ENCODE peak calls at places on chromosomes 16 and 17, in ten cellular contexts. P is stomach, X is spleen, G is sigmoid colon, Q is breast epithelium, D is HCT116, M is prostate gland, U is GM12878, A is H1, R is GM12891. T is an unnamed sample.

GRCh38 chr17:4118095-4118743 is 24.6 kb downstream of the ZZEF1 start:
- DNase-seq in P (no peak), X (no peak), G (no peak), Q (no peak), D (no peak), M (no peak), U (no peak), A (no peak), R (no peak), T (no peak)

GRCh38 chr16:86609661-86610060 is 31.3 kb downstream of the FOXL1 start:
- DNase-seq in P (no peak), X (no peak), G (no peak), Q (no peak), D (no peak), M (no peak), U (no peak), A (no peak), R (no peak), T (no peak)

GRCh38 chr16:74275031-74275636 is 21.5 kb upstream of the PSMD7 start:
- DNase-seq in P (no peak), X (no peak), G (no peak), Q (no peak), D (peak), M (no peak), U (no peak), A (no peak), R (peak), T (no peak)

GRCh38 chr17:28065706-28066105 is 23.2 kb downstream of the NLK start:
- DNase-seq in P (no peak), X (no peak), G (no peak), Q (no peak), D (no peak), M (no peak), U (no peak), A (no peak), R (no peak), T (no peak)

GRCh38 chr16:83615553-83615952 is 192.2 kb upstream of the HSBP1 start:
- DNase-seq in P (no peak), X (no peak), G (no peak), Q (no peak), D (no peak), M (no peak), U (no peak), A (no peak), R (no peak), T (no peak)

GRCh38 chr17:63774141-63774981 is at the start of gene DDX42:
- DNase-seq in P (peak), X (peak), G (peak), Q (peak), D (no peak), M (peak), U (no peak), A (no peak), R (peak), T (peak)

GRCh38 chr16:86668136-86668535 is 89.8 kb downstream of the FOXL1 start:
- DNase-seq in P (no peak), X (no peak), G (no peak), Q (no peak), D (peak), M (no peak), U (no peak), A (no peak), R (no peak), T (no peak)

GRCh38 chr16:48162839-48163410 is 7.1 kb upstream of the ABCC12 start:
- DNase-seq in P (no peak), X (no peak), G (no peak), Q (no peak), D (no peak), M (no peak), U (no peak), A (no peak), R (no peak), T (no peak)

GRCh38 chr16:69240336-69240735 is 53.4 kb downstream of the SNTB2 start:
- DNase-seq in P (no peak), X (no peak), G (no peak), Q (no peak), D (no peak), M (no peak), U (no peak), A (no peak), R (no peak), T (no peak)

DNA sequence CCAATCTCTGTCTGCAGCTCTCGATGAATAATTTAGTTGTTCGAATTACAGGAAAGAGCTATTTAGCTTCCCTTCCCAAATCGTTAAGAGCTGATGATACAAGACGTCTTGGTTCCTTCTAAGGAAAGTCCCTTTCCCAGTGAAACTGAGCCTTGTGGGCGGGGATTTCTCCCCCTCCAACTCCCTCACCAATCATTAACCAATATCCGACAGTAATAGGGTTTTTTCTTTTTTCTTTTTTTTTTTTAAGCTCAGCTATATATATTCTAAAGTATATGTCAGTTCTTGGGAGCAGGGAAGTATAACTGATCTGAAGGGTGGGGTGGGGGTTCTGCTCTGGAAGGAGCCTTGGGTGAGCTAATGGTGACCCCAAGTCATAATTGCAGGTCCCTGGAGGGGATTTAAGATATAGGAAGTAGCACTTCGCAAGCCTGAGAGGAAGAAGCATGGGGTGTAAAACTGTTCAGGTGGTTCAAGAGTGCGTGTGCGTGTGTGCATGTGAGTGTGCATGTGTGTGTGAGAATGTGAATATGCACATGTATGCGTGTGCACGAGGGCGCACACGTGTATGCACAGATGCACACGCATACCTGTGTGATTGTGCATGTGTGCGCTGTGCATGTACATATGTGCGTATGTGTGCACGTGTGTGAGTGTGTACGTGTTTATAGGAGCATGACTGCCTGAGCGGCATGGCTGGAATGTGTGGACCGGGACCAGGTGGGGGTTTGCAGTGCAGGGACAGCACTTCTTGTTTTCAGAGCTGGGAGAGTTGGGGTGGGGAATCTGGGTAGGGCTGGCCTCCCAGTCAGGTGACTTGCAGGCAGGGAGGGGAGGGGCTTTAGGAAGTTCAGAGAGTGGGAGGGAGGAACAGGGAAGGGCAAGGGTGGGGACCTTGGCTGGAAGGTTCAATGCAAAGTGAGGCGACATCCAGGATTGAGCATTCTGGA is 42.7 kb downstream of the SOCS3 start:
- DNase-seq in P (peak), X (no peak), G (no peak), Q (no peak), D (no peak), M (peak), U (peak), A (peak), R (no peak), T (no peak)
- TF ChIP-seq POLR2A in P (no peak), X (no peak), G (no peak), Q (no peak), D (no peak), M (no peak), U (no peak), A (no peak), R (no peak), T (no peak)

DNA sequence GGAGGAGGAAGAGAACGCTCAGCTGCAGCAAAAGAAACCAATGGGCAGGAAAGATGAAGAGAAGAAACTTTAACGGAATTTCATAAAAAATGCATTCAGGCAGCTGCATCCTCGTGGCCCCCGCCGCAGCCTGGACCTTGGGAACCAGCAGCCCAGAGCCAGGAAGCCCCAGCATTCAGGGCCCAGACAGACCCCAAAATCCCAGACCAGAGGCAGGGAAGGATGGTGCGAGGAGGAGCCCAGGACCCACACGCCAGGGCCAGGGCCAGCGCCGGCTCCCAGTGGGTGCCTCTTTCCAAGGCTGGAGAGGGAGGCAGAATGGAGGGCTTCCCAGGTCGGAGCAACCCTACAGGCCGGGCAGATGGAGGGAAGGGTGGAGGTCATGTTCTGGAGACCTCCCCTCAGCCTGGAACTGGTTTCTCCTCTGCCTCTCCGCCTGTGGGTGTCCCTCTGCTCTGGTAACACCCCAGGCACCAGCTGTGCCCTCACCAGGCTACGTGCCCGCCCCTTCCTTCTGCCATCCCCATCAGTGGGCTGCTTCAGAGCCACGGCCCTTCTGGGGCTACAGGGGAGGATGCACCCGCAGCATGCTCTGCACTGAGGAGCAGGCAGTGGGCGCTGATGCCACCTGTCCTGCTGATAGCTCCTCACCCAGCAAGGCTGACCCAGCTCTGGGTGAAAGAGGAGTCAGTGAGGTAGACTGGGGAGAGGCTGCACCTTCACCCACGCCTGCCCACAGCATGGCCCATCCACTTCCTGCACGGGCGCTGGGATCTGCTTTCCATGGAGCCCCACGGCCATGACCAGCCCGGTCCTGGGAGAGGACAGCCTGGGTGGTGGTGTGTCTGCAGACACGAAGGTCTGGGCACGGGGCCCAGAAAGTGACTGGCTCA is 1.2 kb upstream of the MIF4GD start:
- DNase-seq in P (no peak), X (peak), G (peak), Q (no peak), D (no peak), M (peak), U (no peak), A (no peak), R (no peak), T (no peak)
- TF ChIP-seq POLR2AphosphoS5 in P (no peak), X (no peak), G (no peak), Q (no peak), D (peak), M (no peak), U (peak), A (no peak), R (peak), T (peak)

GRCh38 chr17:36532435-36532975 is 2.2 kb downstream of the MYO19 start:
- DNase-seq in P (no peak), X (no peak), G (no peak), Q (no peak), D (no peak), M (no peak), U (no peak), A (peak), R (no peak), T (no peak)

GRCh38 chr17:36534117-36534880 is at the start of gene MYO19:
- DNase-seq in P (peak), X (peak), G (peak), Q (peak), D (peak), M (peak), U (peak), A (peak), R (peak), T (peak)

GRCh38 chr17:36535669-36536081 is 888 bp downstream of the PIGW start:
- DNase-seq in P (no peak), X (no peak), G (no peak), Q (no peak), D (no peak), M (no peak), U (no peak), A (no peak), R (no peak), T (no peak)

GRCh38 chr17:36529121-36529520 is 5.5 kb downstream of the MYO19 start:
- DNase-seq in P (no peak), X (no peak), G (no peak), Q (no peak), D (no peak), M (no peak), U (no peak), A (no peak), R (no peak), T (no peak)

DNA sequence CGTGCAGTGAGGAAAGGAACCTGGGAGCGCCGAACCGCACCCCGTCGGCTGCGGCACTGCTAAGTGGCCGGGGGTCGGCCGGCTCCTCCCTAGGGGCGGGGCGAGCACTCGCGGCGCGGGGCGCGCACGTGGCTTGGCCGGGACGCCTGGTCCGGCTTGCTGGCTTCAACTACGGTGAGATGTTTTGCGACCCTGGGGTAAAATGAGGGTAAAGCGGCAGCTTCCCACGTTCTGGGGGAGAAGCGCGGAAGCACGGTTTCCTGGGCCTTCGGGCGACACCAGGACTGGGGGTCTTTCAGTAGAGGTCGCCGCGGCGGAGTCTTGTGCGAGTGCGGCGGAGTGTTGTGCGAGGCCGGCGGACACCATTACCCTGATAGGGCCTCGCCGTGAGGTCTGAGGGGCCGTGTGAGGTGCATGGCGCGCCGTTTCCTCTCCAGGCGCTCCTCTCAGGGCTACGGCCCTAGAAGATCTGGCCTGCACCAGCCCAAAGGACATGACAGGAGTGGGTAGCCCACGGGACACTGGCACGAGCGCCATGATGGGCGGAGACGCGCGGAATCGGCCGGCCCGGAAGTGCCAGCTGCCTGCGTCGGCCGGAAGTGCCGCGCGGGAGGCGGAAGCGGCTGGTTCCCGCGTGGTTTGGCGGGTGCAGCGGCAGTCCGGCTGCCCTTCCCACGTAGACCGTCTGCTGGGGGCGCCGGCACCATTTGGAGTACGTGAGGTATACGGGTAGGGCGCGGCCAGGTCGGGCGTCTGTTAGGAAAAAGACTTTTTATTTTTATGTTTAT is at the start of gene PIGW:
- DNase-seq in P (peak), X (peak), G (peak), Q (peak), D (peak), M (peak), U (peak), A (peak), R (peak), T (peak)
- TF ChIP-seq POLR2A in P (no peak), X (no peak), G (peak), Q (peak), D (peak), M (peak), U (peak), A (peak), R (peak), T (peak)

GRCh38 chr16:85350973-85351372 is 238.7 kb upstream of the CIBAR2 start:
- DNase-seq in P (peak), X (no peak), G (peak), Q (peak), D (peak), M (peak), U (no peak), A (no peak), R (no peak), T (no peak)
- TF ChIP-seq POLR2AphosphoS5 in P (peak), X (no peak), G (peak), Q (peak), D (peak), M (peak), U (no peak), A (no peak), R (no peak), T (no peak)

GRCh38 chr16:67606632-67607031 is 38.3 kb upstream of the CARMIL2 start:
- DNase-seq in P (no peak), X (no peak), G (no peak), Q (no peak), D (no peak), M (no peak), U (no peak), A (no peak), R (no peak), T (no peak)
- TF ChIP-seq POLR2A in P (no peak), X (no peak), G (no peak), Q (no peak), D (no peak), M (no peak), U (no peak), A (no peak), R (no peak), T (no peak)

GRCh38 chr17:47653442-47653841 is 3.7 kb downstream of the KPNB1 start:
- DNase-seq in P (no peak), X (no peak), G (no peak), Q (no peak), D (no peak), M (no peak), U (no peak), A (no peak), R (no peak), T (no peak)
- TF ChIP-seq POLR2AphosphoS5 in P (no peak), X (no peak), G (no peak), Q (no peak), D (no peak), M (no peak), U (no peak), A (no peak), R (no peak), T (no peak)

GRCh38 chr16:84839054-84839453 is 19.3 kb downstream of the CRISPLD2 start:
- DNase-seq in P (no peak), X (no peak), G (peak), Q (no peak), D (peak), M (no peak), U (no peak), A (no peak), R (no peak), T (no peak)

GRCh38 chr16:84842516-84843148 is 22.8 kb downstream of the CRISPLD2 start:
- DNase-seq in P (no peak), X (no peak), G (no peak), Q (no peak), D (no peak), M (no peak), U (no peak), A (no peak), R (no peak), T (no peak)

GRCh38 chr16:84841787-84842300 is 22.1 kb downstream of the CRISPLD2 start:
- DNase-seq in P (peak), X (no peak), G (no peak), Q (peak), D (peak), M (peak), U (no peak), A (peak), R (no peak), T (no peak)

GRCh38 chr16:84839956-84840355 is 20.2 kb downstream of the CRISPLD2 start:
- DNase-seq in P (no peak), X (no peak), G (no peak), Q (no peak), D (peak), M (no peak), U (no peak), A (no peak), R (no peak), T (no peak)

DNA sequence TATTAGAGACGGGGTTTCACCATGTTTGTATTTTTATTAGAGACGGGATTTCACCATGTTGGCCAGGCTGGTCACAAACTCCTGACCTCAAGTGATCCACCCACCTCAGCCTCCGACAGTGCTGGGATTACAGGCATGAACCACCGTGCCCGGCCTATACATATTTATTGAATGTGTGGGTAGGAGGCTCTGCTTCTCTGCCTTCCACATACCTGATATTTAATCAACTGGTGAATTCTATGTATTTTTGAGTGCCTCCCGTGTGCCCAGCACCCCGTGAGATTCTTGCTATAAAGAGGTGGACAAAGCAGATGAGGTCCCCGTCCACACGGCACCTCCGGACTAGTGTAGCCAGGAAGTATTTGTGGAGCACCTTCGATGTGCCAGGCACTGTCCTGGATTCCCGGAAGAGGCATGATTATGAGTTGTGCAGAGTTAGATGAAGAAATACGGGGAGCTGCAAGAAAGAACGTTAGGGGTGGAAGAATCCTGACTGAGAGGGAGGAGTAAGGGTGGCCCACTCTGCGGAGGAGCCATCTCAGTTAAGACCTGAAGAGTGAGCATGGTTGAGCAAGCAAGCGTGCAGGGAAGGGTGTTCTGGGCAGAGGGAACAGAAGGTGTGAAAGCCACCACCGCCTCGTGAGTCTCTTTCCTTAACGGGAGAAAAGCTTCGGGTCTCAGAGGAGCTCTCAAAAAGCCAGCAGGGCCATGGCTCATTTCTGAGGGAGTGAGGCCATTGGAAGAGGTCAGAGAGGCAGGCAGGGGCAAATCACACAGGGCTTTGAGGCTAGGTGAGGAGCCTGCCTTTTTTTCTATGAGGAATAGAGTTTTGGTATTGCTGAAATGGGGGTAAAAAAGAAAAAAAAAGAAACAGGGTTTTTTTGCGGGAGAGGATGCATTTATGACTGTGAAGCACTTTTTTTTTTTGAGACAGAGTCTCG is 21.2 kb downstream of the CRISPLD2 start:
- DNase-seq in P (no peak), X (no peak), G (no peak), Q (no peak), D (no peak), M (no peak), U (no peak), A (no peak), R (no peak), T (no peak)
- TF ChIP-seq POLR2A in P (no peak), X (no peak), G (no peak), Q (no peak), D (no peak), M (no peak), U (no peak), A (no peak), R (no peak), T (no peak)

GRCh38 chr17:75459590-75460267 is 3.3 kb downstream of the TMEM94 start:
- DNase-seq in P (peak), X (no peak), G (no peak), Q (peak), D (no peak), M (no peak), U (peak), A (no peak), R (no peak), T (no peak)
- TF ChIP-seq POLR2AphosphoS5 in P (peak), X (no peak), G (no peak), Q (peak), D (no peak), M (no peak), U (no peak), A (no peak), R (no peak), T (no peak)

T was measured in GM12892.